ENCODE peak calls at places on chromosomes 7 and 10, in five cellular contexts. S, Y, Q, R and K are unnamed samples.

GRCh38 chr7:14900051-14900450 is 2.5 kb downstream of the DGKB start:
- DNase-seq in Q (no peak), S (no peak), Y (no peak), R (no peak), K (no peak)

GRCh38 chr7:1674161-1675035 is 4.3 kb downstream of the ELFN1 start:
- DNase-seq in Y (peak), R (no peak), Q (peak), S (peak), K (no peak)

GRCh38 chr10:132674311-132674710 is 111.6 kb downstream of the NKX6-2 start:
- DNase-seq in Q (no peak), S (peak), R (no peak), Y (peak), K (no peak)

GRCh38 chr10:24873281-24873683 is 79.1 kb downstream of the PRTFDC1 start:
- DNase-seq in S (no peak), Y (no peak), R (peak), Q (peak), K (no peak)

GRCh38 chr10:79179404-79180309 is 110.9 kb downstream of the ZMIZ1 start:
- DNase-seq in R (no peak), Y (no peak), Q (no peak), S (no peak), K (no peak)

GRCh38 chr10:100827819-100828743 is 82.7 kb downstream of the PAX2 start:
- DNase-seq in Q (no peak), S (peak), Y (peak), R (no peak), K (peak)

GRCh38 chr10:122147731-122148130 is 123.4 kb upstream of the BTBD16 start:
- DNase-seq in S (no peak), R (no peak), Q (peak), Y (no peak), K (no peak)

GRCh38 chr10:69317175-69318086 is 39.1 kb downstream of the HK1 start:
- DNase-seq in R (no peak), Q (no peak), S (no peak), Y (no peak), K (no peak)

GRCh38 chr7:50667338-50667737 is 102.1 kb upstream of the DDC start:
- DNase-seq in S (peak), Y (no peak), Q (peak), R (no peak), K (no peak)

GRCh38 chr7:131072505-131073091 is 255.1 kb upstream of the MKLN1 start:
- DNase-seq in R (no peak), Y (no peak), Q (no peak), S (no peak), K (peak)

GRCh38 chr7:8442814-8443304 is 9.4 kb downstream of the NXPH1 start:
- DNase-seq in S (no peak), R (peak), Q (no peak), Y (peak), K (peak)

GRCh38 chr7:111827863-111828504 is 265.7 kb upstream of the IMMP2L start:
- DNase-seq in Q (no peak), R (no peak), Y (no peak), S (no peak), K (no peak)

GRCh38 chr10:97843296-97843671 is 6.4 kb upstream of the GOLGA7B start:
- DNase-seq in R (no peak), Q (no peak), Y (no peak), S (no peak), K (no peak)

GRCh38 chr10:48444861-48445841 is 138.7 kb downstream of the MAPK8 start:
- DNase-seq in R (no peak), Q (no peak), Y (no peak), S (peak), K (no peak)

GRCh38 chr10:112307631-112308502 is 24.7 kb downstream of the TECTB start:
- DNase-seq in Y (peak), R (no peak), Q (no peak), S (no peak), K (peak)

GRCh38 chr7:122311719-122312118 is 7.2 kb upstream of the FEZF1 start:
- DNase-seq in Y (no peak), R (no peak), S (no peak), Q (no peak), K (no peak)

GRCh38 chr10:44907576-44907975 is 3.6 kb upstream of the TMEM72 start:
- DNase-seq in S (no peak), Y (no peak), R (no peak), Q (no peak), K (no peak)

GRCh38 chr10:110076559-110077318 is 69.0 kb downstream of the ADD3 start:
- DNase-seq in Q (peak), S (peak), Y (peak), R (no peak), K (peak)

GRCh38 chr7:130266258-130266960 is at the start of gene CPA2:
- DNase-seq in Y (no peak), S (no peak), Q (no peak), R (no peak), K (no peak)

GRCh38 chr7:101868191-101868950 is 50.9 kb downstream of the CUX1 start:
- DNase-seq in S (no peak), Q (no peak), Y (no peak), R (no peak), K (no peak)

GRCh38 chr10:120742373-120742772 is 108.8 kb upstream of the WDR11 start:
- DNase-seq in R (no peak), Q (no peak), S (no peak), Y (no peak), K (no peak)

GRCh38 chr10:58438340-58438739 is 53.1 kb downstream of the TFAM start:
- DNase-seq in S (no peak), R (no peak), Q (no peak), Y (no peak), K (no peak)

GRCh38 chr7:92751902-92752901 is 84.2 kb downstream of the CDK6 start:
- DNase-seq in S (no peak), Y (no peak), R (no peak), Q (no peak), K (no peak)

GRCh38 chr10:47418321-47418720 is 34.2 kb upstream of the ZNF488 start:
- DNase-seq in S (no peak), Q (no peak), Y (no peak), R (no peak), K (no peak)